ENCODE peak calls at places on chromosomes 11 and 22, in seven cellular contexts. One of them, this sample, is unnamed.

GRCh38 chr11:29282088-29282487 is 734.7 kb downstream of the KCNA4 start:
- DNase-seq in ELF-1: no peak
- DNase-seq in Right ventricle myocardium superior: no peak
- DNase-seq in GM03348: peak; percentile 69
- DNase-seq in hepatic stellate cell: peak; percentile 25
- DNase-seq in CD4-positive, alpha-beta memory T cell: no peak
- DNase-seq in anterior cingulate cortex: no peak
- DNase-seq in this sample: no peak

GRCh38 chr22:22848364-22848866 is 39.2 kb upstream of the IGLL5 start:
- DNase-seq in ELF-1: peak; percentile 78
- DNase-seq in Right ventricle myocardium superior: peak; percentile 70
- DNase-seq in GM03348: peak; percentile 74
- DNase-seq in hepatic stellate cell: peak; percentile 14
- DNase-seq in CD4-positive, alpha-beta memory T cell: peak; percentile 60
- DNase-seq in anterior cingulate cortex: peak; percentile 14
- DNase-seq in this sample: no peak

GRCh38 chr11:46294365-46295309 is 17.2 kb downstream of the CREB3L1 start:
- DNase-seq in ELF-1: peak; percentile 70
- DNase-seq in Right ventricle myocardium superior: no peak
- DNase-seq in GM03348: peak; percentile 88
- DNase-seq in hepatic stellate cell: peak; percentile 88
- DNase-seq in CD4-positive, alpha-beta memory T cell: no peak
- DNase-seq in anterior cingulate cortex: no peak
- DNase-seq in this sample: no peak

GRCh38 chr11:84685149-84685548 is 942.0 kb downstream of the DLG2 start:
- DNase-seq in ELF-1: no peak
- DNase-seq in Right ventricle myocardium superior: no peak
- DNase-seq in GM03348: no peak
- DNase-seq in hepatic stellate cell: no peak
- DNase-seq in CD4-positive, alpha-beta memory T cell: no peak
- DNase-seq in anterior cingulate cortex: no peak
- DNase-seq in this sample: no peak

GRCh38 chr11:19311306-19312030 is 70.7 kb upstream of the E2F8 start:
- DNase-seq in ELF-1: peak; percentile 65
- DNase-seq in Right ventricle myocardium superior: peak; percentile 66
- DNase-seq in GM03348: peak; percentile 86
- DNase-seq in hepatic stellate cell: peak; percentile 55
- DNase-seq in CD4-positive, alpha-beta memory T cell: no peak
- DNase-seq in anterior cingulate cortex: peak; percentile 70
- DNase-seq in this sample: peak; percentile 5

GRCh38 chr22:31229402-31230140 is 17.5 kb downstream of the LIMK2 start:
- DNase-seq in ELF-1: no peak
- DNase-seq in Right ventricle myocardium superior: no peak
- DNase-seq in GM03348: no peak
- DNase-seq in hepatic stellate cell: peak; percentile 51
- DNase-seq in CD4-positive, alpha-beta memory T cell: no peak
- DNase-seq in anterior cingulate cortex: no peak
- DNase-seq in this sample: no peak

GRCh38 chr22:19374410-19374809 is 57.1 kb downstream of the HIRA start:
- DNase-seq in ELF-1: no peak
- DNase-seq in Right ventricle myocardium superior: no peak
- DNase-seq in GM03348: no peak
- DNase-seq in hepatic stellate cell: no peak
- DNase-seq in CD4-positive, alpha-beta memory T cell: no peak
- DNase-seq in anterior cingulate cortex: no peak
- DNase-seq in this sample: no peak

GRCh38 chr11:1295086-1295485 is 14.3 kb downstream of the TOLLIP start:
- DNase-seq in ELF-1: no peak
- DNase-seq in Right ventricle myocardium superior: no peak
- DNase-seq in GM03348: no peak
- DNase-seq in hepatic stellate cell: no peak
- DNase-seq in CD4-positive, alpha-beta memory T cell: no peak
- DNase-seq in anterior cingulate cortex: no peak
- DNase-seq in this sample: no peak

GRCh38 chr22:43891360-43892182 is at the start of gene PNPLA5:
- DNase-seq in ELF-1: peak; percentile 41
- DNase-seq in Right ventricle myocardium superior: no peak
- DNase-seq in GM03348: peak; percentile 46
- DNase-seq in hepatic stellate cell: no peak
- DNase-seq in CD4-positive, alpha-beta memory T cell: no peak
- DNase-seq in anterior cingulate cortex: no peak
- DNase-seq in this sample: no peak

GRCh38 chr11:13224324-13224723 is 53.3 kb upstream of the BMAL1 start:
- DNase-seq in ELF-1: no peak
- DNase-seq in Right ventricle myocardium superior: no peak
- DNase-seq in GM03348: no peak
- DNase-seq in hepatic stellate cell: no peak
- DNase-seq in CD4-positive, alpha-beta memory T cell: no peak
- DNase-seq in anterior cingulate cortex: no peak
- DNase-seq in this sample: no peak

GRCh38 chr22:37425800-37426531 is 1.3 kb downstream of the ELFN2 start:
- DNase-seq in ELF-1: peak; percentile 58
- DNase-seq in Right ventricle myocardium superior: no peak
- DNase-seq in GM03348: no peak
- DNase-seq in hepatic stellate cell: no peak
- DNase-seq in CD4-positive, alpha-beta memory T cell: no peak
- DNase-seq in anterior cingulate cortex: peak; percentile 40
- DNase-seq in this sample: no peak

GRCh38 chr11:112344040-112344413 is 83.4 kb upstream of the PLET1 start:
- DNase-seq in ELF-1: no peak
- DNase-seq in Right ventricle myocardium superior: no peak
- DNase-seq in GM03348: no peak
- DNase-seq in hepatic stellate cell: no peak
- DNase-seq in CD4-positive, alpha-beta memory T cell: no peak
- DNase-seq in anterior cingulate cortex: no peak
- DNase-seq in this sample: no peak

GRCh38 chr11:67396587-67397398 is 4.9 kb downstream of the PPP1CA start:
- DNase-seq in ELF-1: peak; percentile 53
- DNase-seq in Right ventricle myocardium superior: no peak
- DNase-seq in GM03348: no peak
- DNase-seq in hepatic stellate cell: no peak
- DNase-seq in CD4-positive, alpha-beta memory T cell: peak; percentile 46
- DNase-seq in anterior cingulate cortex: no peak
- DNase-seq in this sample: no peak

GRCh38 chr11:16936643-16937042 is 77.6 kb downstream of the PLEKHA7 start:
- DNase-seq in ELF-1: peak; percentile 64
- DNase-seq in Right ventricle myocardium superior: no peak
- DNase-seq in GM03348: no peak
- DNase-seq in hepatic stellate cell: no peak
- DNase-seq in CD4-positive, alpha-beta memory T cell: no peak
- DNase-seq in anterior cingulate cortex: no peak
- DNase-seq in this sample: no peak

GRCh38 chr11:60672255-60672654 is 27.2 kb upstream of the MS4A8 start:
- DNase-seq in ELF-1: no peak
- DNase-seq in Right ventricle myocardium superior: no peak
- DNase-seq in GM03348: no peak
- DNase-seq in hepatic stellate cell: no peak
- DNase-seq in CD4-positive, alpha-beta memory T cell: no peak
- DNase-seq in anterior cingulate cortex: no peak
- DNase-seq in this sample: no peak

GRCh38 chr22:45185718-45186511 is 22.2 kb downstream of the NUP50 start:
- DNase-seq in ELF-1: no peak
- DNase-seq in Right ventricle myocardium superior: no peak
- DNase-seq in GM03348: no peak
- DNase-seq in hepatic stellate cell: no peak
- DNase-seq in CD4-positive, alpha-beta memory T cell: no peak
- DNase-seq in anterior cingulate cortex: no peak
- DNase-seq in this sample: no peak

GRCh38 chr11:17354070-17354924 is 2.7 kb downstream of the NCR3LG1 start:
- DNase-seq in ELF-1: peak; percentile 69
- DNase-seq in Right ventricle myocardium superior: no peak
- DNase-seq in GM03348: peak; percentile 80
- DNase-seq in hepatic stellate cell: peak; percentile 69
- DNase-seq in CD4-positive, alpha-beta memory T cell: peak; percentile 67
- DNase-seq in anterior cingulate cortex: peak; percentile 36
- DNase-seq in this sample: no peak

GRCh38 chr22:45997077-45997774 is 20.3 kb upstream of the WNT7B start:
- DNase-seq in ELF-1: peak; percentile 67
- DNase-seq in Right ventricle myocardium superior: peak; percentile 97
- DNase-seq in GM03348: peak; percentile 97
- DNase-seq in hepatic stellate cell: peak; percentile 95
- DNase-seq in CD4-positive, alpha-beta memory T cell: no peak
- DNase-seq in anterior cingulate cortex: peak; percentile 74
- DNase-seq in this sample: peak; percentile 75

GRCh38 chr11:129852125-129852740 is 36.6 kb downstream of the TMEM45B start:
- DNase-seq in ELF-1: no peak
- DNase-seq in Right ventricle myocardium superior: no peak
- DNase-seq in GM03348: no peak
- DNase-seq in hepatic stellate cell: no peak
- DNase-seq in CD4-positive, alpha-beta memory T cell: no peak
- DNase-seq in anterior cingulate cortex: no peak
- DNase-seq in this sample: no peak

GRCh38 chr11:118768715-118769114 is 22.2 kb downstream of the DDX6 start:
- DNase-seq in ELF-1: no peak
- DNase-seq in Right ventricle myocardium superior: no peak
- DNase-seq in GM03348: no peak
- DNase-seq in hepatic stellate cell: no peak
- DNase-seq in CD4-positive, alpha-beta memory T cell: no peak
- DNase-seq in anterior cingulate cortex: no peak
- DNase-seq in this sample: no peak

GRCh38 chr11:57410287-57410686 is 16.6 kb downstream of the SLC43A3 start:
- DNase-seq in ELF-1: no peak
- DNase-seq in Right ventricle myocardium superior: no peak
- DNase-seq in GM03348: peak; percentile 27
- DNase-seq in hepatic stellate cell: no peak
- DNase-seq in CD4-positive, alpha-beta memory T cell: no peak
- DNase-seq in anterior cingulate cortex: no peak
- DNase-seq in this sample: no peak

GRCh38 chr11:119844808-119845207 is 115.8 kb upstream of the NECTIN1 start:
- DNase-seq in ELF-1: peak; percentile 26
- DNase-seq in Right ventricle myocardium superior: no peak
- DNase-seq in GM03348: no peak
- DNase-seq in hepatic stellate cell: no peak
- DNase-seq in CD4-positive, alpha-beta memory T cell: no peak
- DNase-seq in anterior cingulate cortex: no peak
- DNase-seq in this sample: no peak

This sample was measured in amygdala.